ENCODE peak calls at places on chromosome 15, in six cellular contexts. L is AG10803, Y is HFF-Myc, Q is coronary artery, D is mucosa of descending colon, F is fibroblast of pulmonary artery. E is an unnamed sample.
A peak's percentile ranks its signal among the peaks of the same experiment; 100 is the strongest.

GRCh38 chr15:74141591-74141990 is 11.2 kb downstream of the ISLR2 start:
- DNase-seq in L (no peak), Y (no peak), Q (no peak), D (no peak), F (peak; percentile 36), E (no peak)

GRCh38 chr15:60801336-60801735 is 322.4 kb upstream of the ICE2 start:
- DNase-seq in L (peak; percentile 22), Y (no peak), Q (no peak), D (no peak), F (no peak), E (no peak)

GRCh38 chr15:31511707-31512310 is 185.2 kb downstream of the KLF13 start:
- DNase-seq in L (no peak), Y (no peak), Q (no peak), D (no peak), F (no peak), E (no peak)

GRCh38 chr15:40511472-40512133 is 40.8 kb downstream of the CHST14 start:
- DNase-seq in L (peak; percentile 35), Y (no peak), Q (no peak), D (peak; percentile 90), F (peak; percentile 29), E (no peak)

GRCh38 chr15:94119923-94120775 is 111.2 kb upstream of the MCTP2 start:
- DNase-seq in L (peak; percentile 86), Y (peak; percentile 84), Q (no peak), D (no peak), F (peak; percentile 90), E (peak; percentile 86)

GRCh38 chr15:72339777-72340177 is 19.8 kb upstream of the CELF6 start:
- DNase-seq in L (peak; percentile 97), Y (peak; percentile 92), Q (no peak), D (no peak), F (peak; percentile 95), E (no peak)

GRCh38 chr15:88450125-88450798 is 16.9 kb downstream of the MRPL46 start:
- DNase-seq in L (peak; percentile 68), Y (no peak), Q (no peak), D (peak; percentile 70), F (peak; percentile 74), E (peak; percentile 35)

GRCh38 chr15:92666780-92667179 is 11.2 kb upstream of the FAM174B start:
- DNase-seq in L (peak; percentile 21), Y (no peak), Q (peak; percentile 84), D (no peak), F (peak; percentile 43), E (no peak)

GRCh38 chr15:40511093-40511471 is 40.3 kb downstream of the CHST14 start:
- DNase-seq in L (peak; percentile 15), Y (no peak), Q (no peak), D (no peak), F (no peak), E (no peak)

GRCh38 chr15:101604124-101604874 is 47.9 kb downstream of the TM2D3 start:
- DNase-seq in L (no peak), Y (no peak), Q (no peak), D (no peak), F (no peak), E (no peak)

GRCh38 chr15:70339551-70340517 is 242.1 kb upstream of the TLE3 start:
- DNase-seq in L (peak; percentile 70), Y (peak; percentile 26), Q (peak; percentile 64), D (no peak), F (peak; percentile 62), E (no peak)

GRCh38 chr15:101329867-101330380 is 34.9 kb upstream of the SNRPA1 start:
- DNase-seq in L (no peak), Y (no peak), Q (no peak), D (no peak), F (no peak), E (no peak)

GRCh38 chr15:63466378-63467192 is 37.8 kb upstream of the USP3 start:
- DNase-seq in L (peak; percentile 61), Y (peak; percentile 63), Q (no peak), D (peak; percentile 46), F (peak; percentile 79), E (no peak)

GRCh38 chr15:34014556-34014955 is 24.4 kb downstream of the AVEN start:
- DNase-seq in L (no peak), Y (no peak), Q (no peak), D (no peak), F (peak; percentile 28), E (peak; percentile 40)

GRCh38 chr15:91472316-91472756 is 372.3 kb downstream of the SV2B start:
- DNase-seq in L (no peak), Y (no peak), Q (no peak), D (no peak), F (no peak), E (no peak)

GRCh38 chr15:68668926-68669600 is 90.3 kb downstream of the CORO2B start:
- DNase-seq in L (no peak), Y (no peak), Q (peak; percentile 50), D (no peak), F (no peak), E (no peak)

GRCh38 chr15:70344666-70345065 is 246.9 kb upstream of the TLE3 start:
- DNase-seq in L (no peak), Y (no peak), Q (peak; percentile 61), D (no peak), F (no peak), E (no peak)

GRCh38 chr15:60905587-60905986 is 323.5 kb downstream of the RORA start:
- DNase-seq in L (no peak), Y (no peak), Q (no peak), D (no peak), F (no peak), E (no peak)

GRCh38 chr15:68930268-68931022 is at the start of gene SPESP1:
- DNase-seq in L (peak; percentile 72), Y (peak; percentile 15), Q (peak; percentile 76), D (peak; percentile 82), F (peak; percentile 62), E (no peak)

GRCh38 chr15:81182746-81183402 is 13.8 kb upstream of the IL16 start:
- DNase-seq in L (no peak), Y (no peak), Q (peak; percentile 73), D (no peak), F (no peak), E (no peak)

GRCh38 chr15:81181220-81181619 is 15.5 kb upstream of the IL16 start:
- DNase-seq in L (no peak), Y (no peak), Q (no peak), D (no peak), F (no peak), E (no peak)

GRCh38 chr15:81182031-81182745 is 14.5 kb upstream of the IL16 start:
- DNase-seq in L (no peak), Y (no peak), Q (no peak), D (no peak), F (no peak), E (no peak)

GRCh38 chr15:81184188-81184587 is 12.5 kb upstream of the IL16 start:
- DNase-seq in L (peak; percentile 96), Y (no peak), Q (no peak), D (no peak), F (no peak), E (no peak)

GRCh38 chr15:81183403-81183760 is 13.3 kb upstream of the IL16 start:
- DNase-seq in L (no peak), Y (no peak), Q (no peak), D (no peak), F (no peak), E (no peak)
- H3K4me3 ChIP-seq in L (peak overlapping the region; percentile 47), Y (no peak overlapping the region), Q (peak overlapping the region; percentile 68), D (no peak overlapping the region), F (no peak overlapping the region), E (no peak overlapping the region)

GRCh38 chr15:75364881-75365280 is 3.5 kb downstream of the MAN2C1 start:
- DNase-seq in L (no peak), Y (no peak), Q (no peak), D (no peak), F (no peak), E (no peak)

GRCh38 chr15:75363786-75364185 is 4.6 kb downstream of the MAN2C1 start:
- DNase-seq in L (no peak), Y (no peak), Q (no peak), D (no peak), F (no peak), E (no peak)

GRCh38 chr15:75367406-75367912 is 948 bp downstream of the MAN2C1 start:
- DNase-seq in L (no peak), Y (no peak), Q (no peak), D (no peak), F (no peak), E (no peak)

GRCh38 chr15:75367913-75368688 is at the start of gene MAN2C1:
- DNase-seq in L (peak; percentile 93), Y (peak; percentile 93), Q (peak; percentile 95), D (peak; percentile 98), F (peak; percentile 95), E (peak; percentile 79)

DNA sequence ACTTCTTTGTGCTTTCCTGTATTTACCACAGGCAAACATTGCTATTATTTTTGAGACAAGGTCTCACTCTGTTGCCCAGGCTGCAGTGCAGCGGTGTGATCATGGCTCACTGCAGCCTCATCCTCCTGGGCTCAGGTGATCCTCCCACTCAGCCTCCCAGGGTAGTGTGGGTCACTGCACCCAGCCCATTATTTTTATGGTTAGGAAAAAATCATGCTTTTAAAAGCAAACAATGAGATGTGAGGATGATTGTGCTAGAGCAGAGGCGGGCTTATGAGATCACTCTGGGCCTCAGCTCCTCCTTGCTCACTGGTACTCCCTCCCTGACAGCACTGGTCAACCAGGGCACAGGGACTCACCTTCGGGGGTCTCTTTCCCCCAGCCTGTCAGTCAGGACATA is 2.2 kb downstream of the MAN2C1 start:
- DNase-seq in L (no peak), Y (no peak), Q (no peak), D (no peak), F (no peak), E (no peak)
- TF ChIP-seq CTCF in L (no peak), Y (no peak), Q (no peak), D (no peak), F (no peak), E (no peak)

GRCh38 chr15:65529754-65530317 is 427 bp upstream of the HACD3 start:
- DNase-seq in L (no peak), Y (no peak), Q (no peak), D (no peak), F (no peak), E (no peak)
- H3K4me3 ChIP-seq in L (peak overlapping the region; percentile 94), Y (peak overlapping the region; percentile 86), Q (peak overlapping the region; percentile 94), D (peak overlapping the region; percentile 46), F (peak overlapping the region; percentile 79), E (peak overlapping the region; percentile 75)

GRCh38 chr15:44654858-44655257 is 8.6 kb downstream of the SPG11 start:
- DNase-seq in L (peak; percentile 89), Y (peak; percentile 52), Q (no peak), D (no peak), F (no peak), E (no peak)
- TF ChIP-seq CTCF in L (no peak), Y (no peak), Q (no peak), D (no peak), F (no peak), E (no peak)

E was measured in astrocyte of the cerebellum.